ENCODE peak calls at places on chromosomes 11 and 22, in six cellular contexts. B is colonic mucosa, W is AG09309, E is fibroblast of pulmonary artery, Y is ovary, N is choroid plexus epithelial cell. O is an unnamed sample.
A peak's percentile ranks its signal among the peaks of the same experiment; 100 is the strongest.

GRCh38 chr22:49965291-49966040 is 4.9 kb downstream of the PIM3 start:
- DNase-seq in E (no peak), B (peak; percentile 23), Y (peak; percentile 16), W (no peak), N (no peak), O (no peak)

GRCh38 chr11:2166091-2166851 is 5.3 kb upstream of the INS start:
- DNase-seq in N (peak; percentile 23), E (no peak), W (no peak), Y (peak; percentile 53), B (peak; percentile 42), O (no peak)

GRCh38 chr11:61966673-61967176 is 709 bp downstream of the FTH1 start:
- DNase-seq in B (peak; percentile 47), W (no peak), E (peak; percentile 52), N (peak; percentile 55), Y (peak; percentile 23), O (peak; percentile 64)

GRCh38 chr11:6263664-6264063 is 4.0 kb downstream of the CCKBR start:
- DNase-seq in B (no peak), Y (no peak), W (no peak), E (no peak), N (no peak), O (no peak)

GRCh38 chr11:6539748-6540268 is 42.7 kb downstream of the DNHD1 start:
- DNase-seq in E (no peak), W (no peak), Y (no peak), N (no peak), B (no peak), O (no peak)

GRCh38 chr22:19022755-19023154 is 86.7 kb upstream of the PRODH start:
- DNase-seq in Y (no peak), W (no peak), N (no peak), B (no peak), E (no peak), O (no peak)

GRCh38 chr11:120400564-120401364 is 64.6 kb downstream of the ARHGEF12 start:
- DNase-seq in Y (no peak), W (peak; percentile 95), N (peak; percentile 99), E (peak; percentile 97), B (peak; percentile 43), O (peak; percentile 63)

GRCh38 chr11:1742371-1742770 is 8.0 kb downstream of the IFITM10 start:
- DNase-seq in W (no peak), B (no peak), N (no peak), Y (no peak), E (no peak), O (no peak)

GRCh38 chr11:26558191-26558590 is 13.9 kb downstream of the MUC15 start:
- DNase-seq in N (peak; percentile 67), E (no peak), Y (no peak), W (no peak), B (no peak), O (peak; percentile 51)

GRCh38 chr11:13120691-13121090 is 111.6 kb downstream of the RASSF10 start:
- DNase-seq in B (no peak), N (peak; percentile 43), Y (no peak), E (peak; percentile 40), W (no peak), O (no peak)

GRCh38 chr11:69443968-69444364 is 37.5 kb upstream of the LINC01488 start:
- DNase-seq in E (peak; percentile 57), Y (no peak), B (no peak), W (no peak), N (peak; percentile 35), O (no peak)

GRCh38 chr11:119671561-119672015 is 57.4 kb downstream of the NECTIN1 start:
- DNase-seq in Y (peak; percentile 45), N (peak; percentile 62), E (peak; percentile 50), B (no peak), W (no peak), O (peak; percentile 94)

GRCh38 chr11:75287579-75287978 is 47.0 kb downstream of the TPBGL start:
- DNase-seq in E (no peak), Y (no peak), N (no peak), W (no peak), B (no peak), O (no peak)

GRCh38 chr11:124769804-124770774 is 8.0 kb upstream of the ESAM start:
- DNase-seq in Y (no peak), B (no peak), N (peak; percentile 72), E (peak; percentile 63), W (no peak), O (no peak)

GRCh38 chr11:125433454-125434121 is 62.5 kb downstream of the FEZ1 start:
- DNase-seq in B (no peak), E (peak; percentile 68), W (no peak), N (peak; percentile 84), Y (peak; percentile 38), O (peak; percentile 56)

GRCh38 chr11:108135845-108136599 is 14.7 kb downstream of the ACAT1 start:
- DNase-seq in N (peak; percentile 55), E (peak; percentile 47), Y (no peak), B (no peak), W (no peak), O (no peak)

GRCh38 chr11:18384157-18384641 is 10.2 kb upstream of the LDHA start:
- DNase-seq in E (peak; percentile 91), Y (peak; percentile 73), B (peak; percentile 87), N (peak; percentile 92), W (peak; percentile 92), O (no peak)

GRCh38 chr11:59556115-59556882 is 45.0 kb downstream of the OR4D9 start:
- DNase-seq in E (peak; percentile 82), W (no peak), Y (peak; percentile 45), N (peak; percentile 87), B (no peak), O (peak; percentile 91)

GRCh38 chr11:17598700-17599459 is 51.8 kb downstream of the OTOG start:
- DNase-seq in Y (peak; percentile 33), N (peak; percentile 79), W (peak; percentile 5), B (peak; percentile 72), E (peak; percentile 66), O (peak; percentile 91)

GRCh38 chr11:108538022-108538424 is 39.8 kb upstream of the POGLUT3 start:
- DNase-seq in E (no peak), Y (no peak), B (peak; percentile 73), W (no peak), N (no peak), O (no peak)

GRCh38 chr11:29017941-29018340 is 909.8 kb downstream of the METTL15 start:
- DNase-seq in N (no peak), Y (no peak), B (no peak), E (no peak), W (no peak), O (no peak)

DNA sequence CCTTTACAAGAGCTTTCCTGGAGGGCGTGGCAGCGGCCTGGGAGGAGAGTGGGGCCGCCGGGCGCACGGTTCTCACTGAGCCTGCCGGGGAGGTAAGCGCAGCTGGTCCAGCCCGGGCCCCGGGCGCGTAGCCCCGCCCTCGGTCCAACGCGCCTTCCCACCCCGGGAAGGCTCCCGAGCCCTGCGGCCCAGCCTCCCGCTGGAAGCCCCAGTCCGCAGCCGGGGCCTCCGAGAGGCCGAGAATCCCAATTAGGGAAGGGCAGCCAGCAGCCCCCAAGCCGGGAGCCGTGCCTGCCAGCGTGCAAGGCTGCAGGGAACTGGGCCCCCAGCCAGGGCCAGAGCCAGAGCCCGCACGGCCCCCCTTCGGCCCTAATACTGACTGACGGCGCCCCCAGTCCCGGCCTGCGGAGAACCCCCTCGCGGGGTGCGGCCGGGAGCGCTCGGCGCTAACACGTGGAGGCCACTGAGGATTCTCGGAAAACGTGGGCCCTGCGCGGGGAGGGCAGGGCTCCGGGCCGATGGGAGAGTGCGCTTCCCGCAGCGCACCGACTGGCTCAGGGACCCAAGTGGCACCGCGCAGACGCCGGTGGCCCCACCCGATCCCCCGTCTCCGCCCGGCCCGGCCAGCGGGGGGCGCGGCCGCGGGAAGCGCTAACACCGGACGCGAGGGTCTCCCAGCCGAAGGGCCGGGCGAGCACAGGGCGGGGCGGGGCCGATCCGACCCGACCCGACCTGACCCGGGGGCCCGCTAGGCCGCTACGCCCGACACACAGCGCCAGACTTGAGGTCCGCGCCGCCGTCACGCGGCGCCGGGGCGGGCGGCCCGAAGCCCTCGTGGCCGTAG is 5.7 kb downstream of the ZFTA start:
- DNase-seq in N (no peak), B (peak; percentile 64), E (no peak), Y (peak; percentile 72), W (no peak), O (no peak)
- H3K4me3 ChIP-seq in N (peak overlapping the region; percentile 42), B (peak overlapping the region; percentile 34), E (no peak overlapping the region), Y (peak overlapping the region; percentile 52), W (no peak overlapping the region), O (no peak overlapping the region)

DNA sequence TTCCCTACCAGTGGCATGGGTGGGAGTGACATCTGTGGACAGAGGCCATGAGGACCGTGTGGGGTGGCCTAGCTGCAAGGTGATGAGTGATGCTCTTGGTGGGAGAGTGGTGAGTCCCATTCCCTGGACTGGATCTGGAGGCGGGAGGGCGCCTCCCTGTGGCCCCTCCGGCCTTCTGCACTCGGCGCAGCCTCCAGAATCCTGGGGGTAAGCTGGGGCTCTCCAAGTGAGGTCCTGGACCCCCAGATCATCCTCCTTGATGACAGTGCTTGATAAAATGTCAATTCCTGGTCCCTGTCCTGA is 32.3 kb upstream of the PRR5 start:
- DNase-seq in B (no peak), Y (no peak), E (peak; percentile 37), W (no peak), N (peak; percentile 45), O (peak; percentile 54)
- H3K4me3 ChIP-seq in B (no peak overlapping the region), Y (no peak overlapping the region), E (no peak overlapping the region), W (no peak overlapping the region), N (no peak overlapping the region), O (no peak overlapping the region)

GRCh38 chr11:73317373-73317772 is 9.3 kb downstream of the ARHGEF17 start:
- DNase-seq in E (no peak), W (no peak), B (peak; percentile 39), N (no peak), Y (peak; percentile 53), O (no peak)

GRCh38 chr11:73316422-73316821 is 8.3 kb downstream of the ARHGEF17 start:
- DNase-seq in Y (no peak), W (no peak), E (no peak), N (no peak), B (no peak), O (no peak)

GRCh38 chr11:73315288-73316020 is 7.4 kb downstream of the ARHGEF17 start:
- DNase-seq in B (no peak), W (no peak), N (no peak), Y (no peak), E (no peak), O (no peak)

GRCh38 chr11:73318501-73319011 is 10.5 kb downstream of the ARHGEF17 start:
- DNase-seq in E (no peak), N (peak; percentile 44), B (no peak), W (no peak), Y (no peak), O (no peak)

GRCh38 chr11:73317803-73318202 is 9.7 kb downstream of the ARHGEF17 start:
- DNase-seq in W (no peak), Y (no peak), B (no peak), E (no peak), N (peak; percentile 33), O (no peak)
- H3K4me3 ChIP-seq in W (no peak overlapping the region), Y (no peak overlapping the region), B (no peak overlapping the region), E (no peak overlapping the region), N (no peak overlapping the region), O (no peak overlapping the region)

GRCh38 chr11:129374081-129374992 is 1.3 kb upstream of the BARX2 start:
- DNase-seq in W (no peak), Y (no peak), B (peak; percentile 45), E (no peak), N (no peak), O (no peak)

GRCh38 chr11:129373489-129373953 is 2.1 kb upstream of the BARX2 start:
- DNase-seq in E (no peak), W (no peak), N (no peak), B (no peak), Y (no peak), O (no peak)

GRCh38 chr11:129376658-129377341 is 1.2 kb downstream of the BARX2 start:
- DNase-seq in B (no peak), N (no peak), Y (no peak), E (no peak), W (no peak), O (no peak)

GRCh38 chr11:129375731-129376657 is at the start of gene BARX2:
- DNase-seq in E (peak; percentile 66), N (peak; percentile 83), B (peak; percentile 77), Y (no peak), W (peak; percentile 14), O (peak; percentile 11)

GRCh38 chr11:129374993-129375721 is 491 bp upstream of the BARX2 start:
- DNase-seq in W (no peak), Y (no peak), B (peak; percentile 82), E (no peak), N (no peak), O (no peak)
- H3K4me3 ChIP-seq in W (no peak overlapping the region), Y (peak overlapping the region; percentile 17), B (peak overlapping the region; percentile 40), E (no peak overlapping the region), N (no peak overlapping the region), O (no peak overlapping the region)

O was measured in SJCRH30.